ENCODE peak calls at places on chromosomes 3 and 15, in seven cellular contexts. One of them, this sample, is unnamed.

GRCh38 chr3:87167634-87168456 is 59.3 kb upstream of the CHMP2B start:
- DNase-seq in fibroblast of lung: peak
- DNase-seq in MG63: no peak
- DNase-seq in left cardiac atrium: no peak
- DNase-seq in pancreas: peak
- DNase-seq in progenitor cell of endocrine pancreas: no peak
- DNase-seq in AG04450: no peak
- DNase-seq in this sample: peak

GRCh38 chr15:86802244-86802643 is 722.6 kb downstream of the AGBL1 start:
- DNase-seq in fibroblast of lung: no peak
- DNase-seq in left cardiac atrium: no peak
- DNase-seq in progenitor cell of endocrine pancreas: no peak
- DNase-seq in pancreas: no peak
- DNase-seq in MG63: no peak
- DNase-seq in AG04450: no peak
- DNase-seq in this sample: no peak

GRCh38 chr15:82045179-82045891 is 483 bp downstream of the MEX3B start:
- DNase-seq in AG04450: no peak
- DNase-seq in pancreas: peak
- DNase-seq in MG63: peak
- DNase-seq in fibroblast of lung: peak
- DNase-seq in left cardiac atrium: peak
- DNase-seq in progenitor cell of endocrine pancreas: peak
- DNase-seq in this sample: peak

GRCh38 chr3:46477145-46477544 is 12.4 kb upstream of the LTF start:
- DNase-seq in AG04450: no peak
- DNase-seq in pancreas: no peak
- DNase-seq in progenitor cell of endocrine pancreas: no peak
- DNase-seq in left cardiac atrium: no peak
- DNase-seq in MG63: no peak
- DNase-seq in fibroblast of lung: no peak
- DNase-seq in this sample: no peak

GRCh38 chr3:11140054-11140712 is 14.1 kb upstream of the HRH1 start:
- DNase-seq in progenitor cell of endocrine pancreas: no peak
- DNase-seq in left cardiac atrium: peak
- DNase-seq in MG63: peak
- DNase-seq in fibroblast of lung: peak
- DNase-seq in pancreas: no peak
- DNase-seq in AG04450: no peak
- DNase-seq in this sample: no peak

GRCh38 chr3:186653984-186654383 is 11.8 kb upstream of the HRG start:
- DNase-seq in progenitor cell of endocrine pancreas: no peak
- DNase-seq in left cardiac atrium: no peak
- DNase-seq in pancreas: no peak
- DNase-seq in fibroblast of lung: no peak
- DNase-seq in MG63: peak
- DNase-seq in AG04450: no peak
- DNase-seq in this sample: no peak

GRCh38 chr3:44001072-44001471 is 240.6 kb upstream of the TOPAZ1 start:
- DNase-seq in fibroblast of lung: no peak
- DNase-seq in AG04450: no peak
- DNase-seq in MG63: no peak
- DNase-seq in left cardiac atrium: no peak
- DNase-seq in progenitor cell of endocrine pancreas: no peak
- DNase-seq in pancreas: no peak
- DNase-seq in this sample: no peak

GRCh38 chr3:132966374-132966773 is 71.8 kb upstream of the TMEM108 start:
- DNase-seq in progenitor cell of endocrine pancreas: no peak
- DNase-seq in fibroblast of lung: no peak
- DNase-seq in pancreas: no peak
- DNase-seq in left cardiac atrium: no peak
- DNase-seq in MG63: no peak
- DNase-seq in AG04450: no peak
- DNase-seq in this sample: no peak

GRCh38 chr3:184696643-184697042 is 15.2 kb downstream of the MAGEF1 start:
- DNase-seq in AG04450: no peak
- DNase-seq in pancreas: no peak
- DNase-seq in MG63: no peak
- DNase-seq in left cardiac atrium: no peak
- DNase-seq in fibroblast of lung: no peak
- DNase-seq in progenitor cell of endocrine pancreas: no peak
- DNase-seq in this sample: no peak

GRCh38 chr15:82648257-82649103 is 1.3 kb upstream of the CPEB1 start:
- DNase-seq in progenitor cell of endocrine pancreas: no peak
- DNase-seq in pancreas: no peak
- DNase-seq in left cardiac atrium: no peak
- DNase-seq in AG04450: no peak
- DNase-seq in fibroblast of lung: no peak
- DNase-seq in MG63: no peak
- DNase-seq in this sample: peak

GRCh38 chr15:63983071-63983711 is 63.1 kb downstream of the DAPK2 start:
- DNase-seq in AG04450: no peak
- DNase-seq in pancreas: no peak
- DNase-seq in left cardiac atrium: no peak
- DNase-seq in fibroblast of lung: no peak
- DNase-seq in progenitor cell of endocrine pancreas: no peak
- DNase-seq in MG63: no peak
- DNase-seq in this sample: no peak

GRCh38 chr15:95192923-95193322 is 961.6 kb downstream of the MCTP2 start:
- DNase-seq in left cardiac atrium: no peak
- DNase-seq in fibroblast of lung: no peak
- DNase-seq in MG63: no peak
- DNase-seq in progenitor cell of endocrine pancreas: no peak
- DNase-seq in pancreas: no peak
- DNase-seq in AG04450: no peak
- DNase-seq in this sample: no peak

GRCh38 chr3:162770556-162770955 is 1273.9 kb downstream of the OTOL1 start:
- DNase-seq in AG04450: no peak
- DNase-seq in progenitor cell of endocrine pancreas: no peak
- DNase-seq in pancreas: no peak
- DNase-seq in fibroblast of lung: no peak
- DNase-seq in left cardiac atrium: no peak
- DNase-seq in MG63: no peak
- DNase-seq in this sample: no peak

GRCh38 chr15:43249699-43250203 is 17.0 kb downstream of the TGM5 start:
- DNase-seq in left cardiac atrium: no peak
- DNase-seq in fibroblast of lung: peak
- DNase-seq in MG63: peak
- DNase-seq in progenitor cell of endocrine pancreas: no peak
- DNase-seq in pancreas: no peak
- DNase-seq in AG04450: peak
- DNase-seq in this sample: no peak

GRCh38 chr3:36774072-36774471 is 9.7 kb upstream of the DCLK3 start:
- DNase-seq in pancreas: no peak
- DNase-seq in left cardiac atrium: no peak
- DNase-seq in AG04450: no peak
- DNase-seq in MG63: no peak
- DNase-seq in progenitor cell of endocrine pancreas: no peak
- DNase-seq in fibroblast of lung: peak
- DNase-seq in this sample: no peak

GRCh38 chr15:101399431-101399830 is 90.1 kb downstream of the PCSK6 start:
- DNase-seq in progenitor cell of endocrine pancreas: no peak
- DNase-seq in AG04450: no peak
- DNase-seq in fibroblast of lung: no peak
- DNase-seq in pancreas: no peak
- DNase-seq in MG63: no peak
- DNase-seq in left cardiac atrium: no peak
- DNase-seq in this sample: no peak

GRCh38 chr15:61175024-61175423 is 54.1 kb downstream of the RORA start:
- DNase-seq in MG63: no peak
- DNase-seq in pancreas: no peak
- DNase-seq in progenitor cell of endocrine pancreas: no peak
- DNase-seq in fibroblast of lung: no peak
- DNase-seq in left cardiac atrium: no peak
- DNase-seq in AG04450: no peak
- DNase-seq in this sample: no peak

GRCh38 chr3:11423868-11424267 is 151.7 kb downstream of the ATG7 start:
- DNase-seq in fibroblast of lung: no peak
- DNase-seq in progenitor cell of endocrine pancreas: no peak
- DNase-seq in left cardiac atrium: no peak
- DNase-seq in pancreas: no peak
- DNase-seq in AG04450: no peak
- DNase-seq in MG63: no peak
- DNase-seq in this sample: no peak

GRCh38 chr3:87082806-87083440 is 92.0 kb upstream of the VGLL3 start:
- DNase-seq in progenitor cell of endocrine pancreas: no peak
- DNase-seq in AG04450: peak
- DNase-seq in fibroblast of lung: peak
- DNase-seq in left cardiac atrium: no peak
- DNase-seq in MG63: no peak
- DNase-seq in pancreas: peak
- DNase-seq in this sample: no peak

GRCh38 chr3:195307711-195308110 is 36.8 kb upstream of the XXYLT1 start:
- DNase-seq in progenitor cell of endocrine pancreas: no peak
- DNase-seq in pancreas: no peak
- DNase-seq in left cardiac atrium: no peak
- DNase-seq in AG04450: no peak
- DNase-seq in fibroblast of lung: no peak
- DNase-seq in MG63: no peak
- DNase-seq in this sample: no peak

GRCh38 chr3:138078096-138078495 is 37.3 kb downstream of the DZIP1L start:
- DNase-seq in progenitor cell of endocrine pancreas: no peak
- DNase-seq in AG04450: no peak
- DNase-seq in fibroblast of lung: peak
- DNase-seq in pancreas: no peak
- DNase-seq in left cardiac atrium: no peak
- DNase-seq in MG63: peak
- DNase-seq in this sample: no peak

GRCh38 chr3:183158552-183159006 is 4.0 kb downstream of the LAMP3 start:
- DNase-seq in AG04450: no peak
- DNase-seq in left cardiac atrium: no peak
- DNase-seq in progenitor cell of endocrine pancreas: no peak
- DNase-seq in pancreas: no peak
- DNase-seq in fibroblast of lung: peak
- DNase-seq in MG63: peak
- DNase-seq in this sample: no peak

GRCh38 chr15:97026781-97027180 is 696.3 kb downstream of the NR2F2 start:
- DNase-seq in progenitor cell of endocrine pancreas: no peak
- DNase-seq in pancreas: no peak
- DNase-seq in left cardiac atrium: no peak
- DNase-seq in MG63: no peak
- DNase-seq in AG04450: no peak
- DNase-seq in fibroblast of lung: peak
- DNase-seq in this sample: no peak

GRCh38 chr15:40310993-40311392 is 3.3 kb upstream of the PLCB2 start:
- DNase-seq in fibroblast of lung: no peak
- DNase-seq in AG04450: no peak
- DNase-seq in left cardiac atrium: peak
- DNase-seq in progenitor cell of endocrine pancreas: no peak
- DNase-seq in MG63: no peak
- DNase-seq in pancreas: no peak
- DNase-seq in this sample: no peak

GRCh38 chr15:60973637-60974415 is 255.3 kb downstream of the RORA start:
- DNase-seq in fibroblast of lung: peak
- DNase-seq in pancreas: no peak
- DNase-seq in left cardiac atrium: no peak
- DNase-seq in MG63: peak
- DNase-seq in AG04450: peak
- DNase-seq in progenitor cell of endocrine pancreas: no peak
- DNase-seq in this sample: no peak

GRCh38 chr3:101721650-101721917 is 2.8 kb upstream of the CEP97 start:
- DNase-seq in pancreas: no peak
- DNase-seq in left cardiac atrium: no peak
- DNase-seq in fibroblast of lung: no peak
- DNase-seq in MG63: no peak
- DNase-seq in AG04450: no peak
- DNase-seq in progenitor cell of endocrine pancreas: no peak
- DNase-seq in this sample: no peak

GRCh38 chr3:25592510-25592968 is 72.2 kb downstream of the TOP2B start:
- DNase-seq in MG63: peak
- DNase-seq in AG04450: no peak
- DNase-seq in pancreas: peak
- DNase-seq in fibroblast of lung: peak
- DNase-seq in progenitor cell of endocrine pancreas: no peak
- DNase-seq in left cardiac atrium: peak
- DNase-seq in this sample: peak

GRCh38 chr3:131716007-131716406 is 213.2 kb upstream of the MRPL3 start:
- DNase-seq in AG04450: no peak
- DNase-seq in MG63: peak
- DNase-seq in pancreas: no peak
- DNase-seq in progenitor cell of endocrine pancreas: no peak
- DNase-seq in fibroblast of lung: no peak
- DNase-seq in left cardiac atrium: no peak
- DNase-seq in this sample: no peak

GRCh38 chr3:146050700-146051099 is 110.3 kb downstream of the PLOD2 start:
- DNase-seq in fibroblast of lung: peak
- DNase-seq in MG63: no peak
- DNase-seq in progenitor cell of endocrine pancreas: no peak
- DNase-seq in left cardiac atrium: no peak
- DNase-seq in AG04450: no peak
- DNase-seq in pancreas: no peak
- DNase-seq in this sample: no peak

GRCh38 chr3:14462738-14463137 is 60.3 kb downstream of the SLC6A6 start:
- DNase-seq in MG63: no peak
- DNase-seq in progenitor cell of endocrine pancreas: no peak
- DNase-seq in fibroblast of lung: no peak
- DNase-seq in left cardiac atrium: no peak
- DNase-seq in AG04450: no peak
- DNase-seq in pancreas: no peak
- DNase-seq in this sample: no peak

GRCh38 chr3:97278506-97278905 is 464.1 kb downstream of the EPHA6 start:
- DNase-seq in pancreas: no peak
- DNase-seq in fibroblast of lung: no peak
- DNase-seq in AG04450: no peak
- DNase-seq in left cardiac atrium: no peak
- DNase-seq in progenitor cell of endocrine pancreas: no peak
- DNase-seq in MG63: no peak
- DNase-seq in this sample: no peak

GRCh38 chr3:183517656-183518055 is 37.9 kb downstream of the KLHL6 start:
- DNase-seq in pancreas: no peak
- DNase-seq in progenitor cell of endocrine pancreas: no peak
- DNase-seq in left cardiac atrium: no peak
- DNase-seq in fibroblast of lung: no peak
- DNase-seq in AG04450: no peak
- DNase-seq in MG63: no peak
- DNase-seq in this sample: no peak

GRCh38 chr15:68541743-68542142 is 37.0 kb upstream of the CORO2B start:
- DNase-seq in fibroblast of lung: no peak
- DNase-seq in MG63: no peak
- DNase-seq in progenitor cell of endocrine pancreas: no peak
- DNase-seq in AG04450: no peak
- DNase-seq in left cardiac atrium: no peak
- DNase-seq in pancreas: no peak
- DNase-seq in this sample: no peak

GRCh38 chr3:187025254-187025655 is 94.9 kb downstream of the ST6GAL1 start:
- DNase-seq in AG04450: no peak
- DNase-seq in left cardiac atrium: no peak
- DNase-seq in fibroblast of lung: no peak
- DNase-seq in MG63: no peak
- DNase-seq in pancreas: no peak
- DNase-seq in progenitor cell of endocrine pancreas: no peak
- DNase-seq in this sample: no peak

GRCh38 chr15:95394186-95395067 is 936.1 kb upstream of the NR2F2 start:
- DNase-seq in progenitor cell of endocrine pancreas: no peak
- DNase-seq in fibroblast of lung: peak
- DNase-seq in AG04450: peak
- DNase-seq in pancreas: no peak
- DNase-seq in left cardiac atrium: no peak
- DNase-seq in MG63: no peak
- DNase-seq in this sample: no peak

GRCh38 chr3:181613191-181613590 is 98.5 kb upstream of the SOX2 start:
- DNase-seq in fibroblast of lung: no peak
- DNase-seq in pancreas: no peak
- DNase-seq in left cardiac atrium: no peak
- DNase-seq in MG63: no peak
- DNase-seq in progenitor cell of endocrine pancreas: no peak
- DNase-seq in AG04450: no peak
- DNase-seq in this sample: no peak

GRCh38 chr3:44992555-44993470 is 16.8 kb downstream of the EXOSC7 start:
- DNase-seq in pancreas: no peak
- DNase-seq in left cardiac atrium: no peak
- DNase-seq in MG63: no peak
- DNase-seq in progenitor cell of endocrine pancreas: no peak
- DNase-seq in AG04450: no peak
- DNase-seq in fibroblast of lung: no peak
- DNase-seq in this sample: no peak

GRCh38 chr3:149605902-149606301 is 51.9 kb downstream of the WWTR1 start:
- DNase-seq in pancreas: no peak
- DNase-seq in left cardiac atrium: no peak
- DNase-seq in fibroblast of lung: peak
- DNase-seq in progenitor cell of endocrine pancreas: no peak
- DNase-seq in MG63: no peak
- DNase-seq in AG04450: no peak
- DNase-seq in this sample: no peak